ENCODE peak calls at places on chromosomes 6 and 20, in four cellular contexts. S is pancreas, B is heart left ventricle, T is mesendoderm. H is an unnamed sample.
A peak's percentile ranks its signal among the peaks of the same experiment; 100 is the strongest.

GRCh38 chr20:48880936-48881657 is 40.4 kb upstream of the ARFGEF2 start:
- DNase-seq in S (no peak), B (no peak), T (no peak), H (no peak)

GRCh38 chr6:127567476-127567875 is 9.5 kb upstream of the C6orf58 start:
- DNase-seq in S (no peak), B (no peak), T (no peak), H (no peak)

GRCh38 chr20:5354871-5355270 is 38.1 kb upstream of the PROKR2 start:
- DNase-seq in S (no peak), B (no peak), T (no peak), H (no peak)

GRCh38 chr20:18705490-18705889 is 108.1 kb upstream of the SCP2D1 start:
- DNase-seq in S (no peak), B (no peak), T (no peak), H (no peak)

GRCh38 chr20:2872304-2873009 is 824 bp upstream of the PTPRA start:
- DNase-seq in S (peak; percentile 61), B (peak; percentile 56), T (peak; percentile 57), H (peak; percentile 46)

GRCh38 chr20:7772376-7772775 is 167.9 kb downstream of the HAO1 start:
- DNase-seq in S (no peak), B (no peak), T (no peak), H (no peak)

GRCh38 chr6:108562503-108562993 is 1.8 kb downstream of the FOXO3 start:
- DNase-seq in S (peak; percentile 77), B (peak; percentile 77), T (peak; percentile 99), H (no peak)

GRCh38 chr6:170434114-170434820 is 118.8 kb downstream of the PSMB1 start:
- DNase-seq in S (no peak), B (no peak), T (peak; percentile 47), H (no peak)

GRCh38 chr6:37209461-37210205 is 39.7 kb downstream of the PIM1 start:
- DNase-seq in S (no peak), B (no peak), T (no peak), H (no peak)

GRCh38 chr6:142952614-142953013 is 7.6 kb upstream of the HIVEP2 start:
- DNase-seq in S (no peak), B (no peak), T (no peak), H (no peak)

GRCh38 chr6:121794630-121795029 is 359.2 kb downstream of the GJA1 start:
- DNase-seq in S (no peak), B (no peak), T (peak; percentile 14), H (no peak)

GRCh38 chr6:12718025-12718424 is 1.5 kb downstream of the PHACTR1 start:
- DNase-seq in S (no peak), B (no peak), T (no peak), H (no peak)

GRCh38 chr20:13800728-13801134 is 15.9 kb downstream of the NDUFAF5 start:
- DNase-seq in S (peak; percentile 90), B (peak; percentile 87), T (no peak), H (peak; percentile 39)

GRCh38 chr6:120005292-120005976 is 655.9 kb upstream of the MAN1A1 start:
- DNase-seq in S (no peak), B (no peak), T (no peak), H (no peak)

GRCh38 chr20:24045621-24046020 is 57.0 kb upstream of the GGTLC1 start:
- DNase-seq in S (no peak), B (no peak), T (peak; percentile 77), H (no peak)

GRCh38 chr6:19719691-19720127 is 117.5 kb upstream of the ID4 start:
- DNase-seq in S (no peak), B (no peak), T (peak; percentile 29), H (no peak)

GRCh38 chr6:9397981-9398559 is 962.7 kb upstream of the SLC35B3 start:
- DNase-seq in S (peak; percentile 82), B (peak; percentile 65), T (peak; percentile 41), H (no peak)

GRCh38 chr6:1554881-1555569 is 54.7 kb upstream of the FOXC1 start:
- DNase-seq in S (peak; percentile 29), B (peak; percentile 77), T (no peak), H (no peak)
- H3K27ac ChIP-seq in S (peak overlapping the region; percentile 10), B (peak overlapping the region; percentile 71), T (no peak overlapping the region), H (peak overlapping the region; percentile 75)

GRCh38 chr6:24898607-24899133 is 37.1 kb downstream of the RIPOR2 start:
- DNase-seq in S (no peak), B (no peak), T (no peak), H (no peak)
- H3K27ac ChIP-seq in S (no peak overlapping the region), B (no peak overlapping the region), T (no peak overlapping the region), H (no peak overlapping the region)

DNA sequence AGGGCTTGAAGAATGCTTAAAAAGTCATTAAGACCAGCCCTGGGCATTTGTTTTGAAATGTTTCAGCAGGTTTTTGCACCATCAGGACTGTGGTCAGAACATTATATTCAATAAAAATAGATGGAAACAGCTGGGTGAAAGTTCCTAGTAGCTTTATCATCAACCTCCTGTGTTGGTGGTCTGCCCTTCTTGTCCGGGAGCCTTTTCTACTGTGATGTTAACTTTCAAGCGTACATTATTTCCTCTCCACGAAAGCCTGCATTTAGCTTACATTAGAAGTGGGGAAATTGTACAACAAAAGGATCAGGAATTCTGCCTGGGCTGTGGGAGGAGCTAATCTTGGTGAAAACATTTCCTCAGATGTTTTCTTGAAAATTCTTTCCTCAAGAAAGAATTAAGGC is 71.1 kb downstream of the LAMA4 start:
- DNase-seq in S (no peak), B (no peak), T (no peak), H (no peak)
- H3K27ac ChIP-seq in S (no peak overlapping the region), B (peak overlapping the region; percentile 17), T (no peak overlapping the region), H (no peak overlapping the region)

GRCh38 chr6:136761227-136761922 is 30.9 kb downstream of the MAP3K5 start:
- DNase-seq in S (peak; percentile 53), B (no peak), T (no peak), H (no peak)
- H3K27ac ChIP-seq in S (peak overlapping the region; percentile 46), B (peak overlapping the region; percentile 70), T (no peak overlapping the region), H (peak overlapping the region; percentile 5)

GRCh38 chr6:125271486-125272159 is 30.1 kb downstream of the HDDC2 start:
- DNase-seq in S (no peak), B (no peak), T (no peak), H (no peak)

GRCh38 chr6:125274935-125275334 is 26.8 kb downstream of the HDDC2 start:
- DNase-seq in S (no peak), B (no peak), T (no peak), H (no peak)

GRCh38 chr6:125273251-125273650 is 28.5 kb downstream of the HDDC2 start:
- DNase-seq in S (no peak), B (no peak), T (no peak), H (no peak)

GRCh38 chr6:125275779-125276178 is 26.0 kb downstream of the HDDC2 start:
- DNase-seq in S (no peak), B (no peak), T (no peak), H (no peak)

GRCh38 chr6:125273965-125274364 is 27.8 kb downstream of the HDDC2 start:
- DNase-seq in S (no peak), B (no peak), T (no peak), H (no peak)
- H3K27ac ChIP-seq in S (no peak overlapping the region), B (peak overlapping the region; percentile 34), T (no peak overlapping the region), H (no peak overlapping the region)

GRCh38 chr6:25036461-25036860 is 100.7 kb upstream of the RIPOR2 start:
- DNase-seq in S (no peak), B (no peak), T (no peak), H (no peak)
- H3K27ac ChIP-seq in S (no peak overlapping the region), B (no peak overlapping the region), T (no peak overlapping the region), H (no peak overlapping the region)

GRCh38 chr6:153084393-153084792 is 46.7 kb downstream of the RGS17 start:
- DNase-seq in S (no peak), B (no peak), T (peak; percentile 14), H (no peak)

GRCh38 chr6:153086225-153086990 is 44.7 kb downstream of the RGS17 start:
- DNase-seq in S (no peak), B (no peak), T (no peak), H (no peak)

GRCh38 chr6:153083869-153084268 is 47.2 kb downstream of the RGS17 start:
- DNase-seq in S (no peak), B (no peak), T (no peak), H (no peak)

GRCh38 chr6:153087436-153087835 is 43.6 kb downstream of the RGS17 start:
- DNase-seq in S (no peak), B (no peak), T (no peak), H (no peak)

GRCh38 chr6:153085239-153085638 is 45.8 kb downstream of the RGS17 start:
- DNase-seq in S (no peak), B (no peak), T (no peak), H (no peak)
- H3K27ac ChIP-seq in S (no peak overlapping the region), B (no peak overlapping the region), T (no peak overlapping the region), H (no peak overlapping the region)

GRCh38 chr6:113416166-113416565 is 441.0 kb upstream of the MARCKS start:
- DNase-seq in S (no peak), B (no peak), T (no peak), H (no peak)
- H3K27ac ChIP-seq in S (no peak overlapping the region), B (no peak overlapping the region), T (no peak overlapping the region), H (no peak overlapping the region)

GRCh38 chr20:53597521-53598120 is 4.0 kb upstream of the ZNF217 start:
- DNase-seq in S (peak; percentile 4), B (no peak), T (no peak), H (no peak)
- H3K27ac ChIP-seq in S (peak overlapping the region; percentile 99), B (no peak overlapping the region), T (no peak overlapping the region), H (no peak overlapping the region)